ENCODE peak calls at places on chromosomes 6 and 20, in eight cellular contexts. B is HFF-Myc; K is IMR-90; R is epithelial cell of proximal tubule; O is AG04450; T is GOT3; Z is activated T-cell treated with anti-CD3 and anti-CD28 coated beads, Interleukin-2, amount 50 U/mL, for 1 hour; I is amniotic stem cell. E is an unnamed sample.

GRCh38 chr6:16991981-16992629 is 109.7 kb upstream of the STMND1 start:
- DNase-seq in B (no peak), K (no peak), R (no peak), O (no peak), T (no peak), Z (no peak), I (no peak), E (peak; percentile 29)

GRCh38 chr6:7124631-7125030 is 16.9 kb downstream of the RREB1 start:
- DNase-seq in B (no peak), K (peak; percentile 57), R (peak; percentile 90), O (no peak), T (no peak), Z (no peak), I (no peak), E (peak; percentile 32)

GRCh38 chr6:39806277-39806676 is 14.1 kb downstream of the DAAM2 start:
- DNase-seq in B (no peak), K (peak; percentile 37), R (no peak), O (no peak), T (no peak), Z (no peak), I (no peak), E (no peak)

GRCh38 chr20:37240337-37241055 is 21.1 kb downstream of the GHRH start:
- DNase-seq in B (no peak), K (no peak), R (no peak), O (no peak), T (no peak), Z (no peak), I (no peak), E (no peak)

GRCh38 chr6:128412680-128413079 is 107.7 kb downstream of the PTPRK start:
- DNase-seq in B (no peak), K (no peak), R (no peak), O (no peak), T (no peak), Z (no peak), I (no peak), E (no peak)

GRCh38 chr6:155152211-155153076 is 111.4 kb upstream of the CLDN20 start:
- DNase-seq in B (no peak), K (no peak), R (no peak), O (no peak), T (no peak), Z (no peak), I (no peak), E (no peak)

GRCh38 chr6:156775717-156776116 is 1.5 kb upstream of the ARID1B start:
- DNase-seq in B (no peak), K (no peak), R (no peak), O (no peak), T (no peak), Z (no peak), I (no peak), E (no peak)

GRCh38 chr6:162856885-162857284 is 129.1 kb downstream of the PACRG start:
- DNase-seq in B (peak; percentile 75), K (peak; percentile 60), R (peak; percentile 57), O (peak; percentile 54), T (no peak), Z (no peak), I (peak; percentile 63), E (peak; percentile 14)

GRCh38 chr6:93017213-93017612 is 402.1 kb downstream of the EPHA7 start:
- DNase-seq in B (no peak), K (no peak), R (no peak), O (no peak), T (no peak), Z (no peak), I (no peak), E (peak; percentile 24)

GRCh38 chr20:63734111-63734945 is 2.1 kb upstream of the LIME1 start:
- DNase-seq in B (no peak), K (no peak), R (no peak), O (no peak), T (no peak), Z (no peak), I (no peak), E (no peak)

GRCh38 chr20:44909872-44910689 is at the start of gene PABPC1L:
- DNase-seq in B (no peak), K (peak; percentile 54), R (no peak), O (no peak), T (peak; percentile 32), Z (peak; percentile 82), I (peak; percentile 25), E (peak; percentile 67)

GRCh38 chr6:133017581-133017980 is 203.2 kb downstream of the RPS12 start:
- DNase-seq in B (no peak), K (peak; percentile 78), R (no peak), O (peak; percentile 15), T (no peak), Z (no peak), I (no peak), E (peak; percentile 81)

GRCh38 chr20:52996726-52997125 is 24.6 kb downstream of the TSHZ2 start:
- DNase-seq in B (no peak), K (no peak), R (no peak), O (no peak), T (no peak), Z (no peak), I (no peak), E (no peak)

GRCh38 chr6:159977242-159978214 is 8.6 kb downstream of the IGF2R start:
- DNase-seq in B (no peak), K (peak; percentile 69), R (no peak), O (no peak), T (no peak), Z (no peak), I (no peak), E (no peak)

GRCh38 chr6:56226946-56227879 is 20.2 kb downstream of the COL21A1 start:
- DNase-seq in B (peak; percentile 88), K (peak; percentile 46), R (no peak), O (no peak), T (no peak), Z (no peak), I (no peak), E (peak; percentile 74)

GRCh38 chr6:154399097-154399496 is 42.5 kb upstream of the IPCEF1 start:
- DNase-seq in B (no peak), K (peak; percentile 76), R (no peak), O (no peak), T (no peak), Z (no peak), I (no peak), E (no peak)

GRCh38 chr6:129670634-129671033 is 39.3 kb downstream of the ARHGAP18 start:
- DNase-seq in B (no peak), K (no peak), R (no peak), O (no peak), T (no peak), Z (no peak), I (no peak), E (no peak)

GRCh38 chr6:68635706-68636513 is 828 bp downstream of the ADGRB3 start:
- DNase-seq in B (no peak), K (no peak), R (no peak), O (no peak), T (no peak), Z (no peak), I (no peak), E (peak; percentile 7)

GRCh38 chr6:21348462-21349195 is 244.9 kb upstream of the SOX4 start:
- DNase-seq in B (no peak), K (peak; percentile 61), R (peak; percentile 16), O (peak; percentile 23), T (peak; percentile 5), Z (no peak), I (peak; percentile 14), E (peak; percentile 60)

GRCh38 chr6:168289571-168289962 is 30.0 kb downstream of the DACT2 start:
- DNase-seq in B (no peak), K (no peak), R (no peak), O (no peak), T (no peak), Z (no peak), I (no peak), E (no peak)

GRCh38 chr20:44776977-44777376 is 31.3 kb downstream of the KCNK15 start:
- DNase-seq in B (no peak), K (peak; percentile 16), R (no peak), O (no peak), T (no peak), Z (no peak), I (no peak), E (peak; percentile 19)

GRCh38 chr20:41643504-41643938 is 25.3 kb upstream of the CHD6 start:
- DNase-seq in B (no peak), K (peak; percentile 80), R (peak; percentile 7), O (peak; percentile 60), T (no peak), Z (no peak), I (no peak), E (peak; percentile 88)

GRCh38 chr6:39424831-39425230 is 102.3 kb upstream of the KCNK16 start:
- DNase-seq in B (no peak), K (no peak), R (no peak), O (no peak), T (no peak), Z (no peak), I (no peak), E (no peak)

GRCh38 chr20:41426976-41427375 is 60.4 kb upstream of the EMILIN3 start:
- DNase-seq in B (no peak), K (no peak), R (no peak), O (no peak), T (no peak), Z (no peak), I (no peak), E (no peak)

GRCh38 chr6:299050-299980 is 7.0 kb downstream of the DUSP22 start:
- DNase-seq in B (no peak), K (peak; percentile 40), R (no peak), O (no peak), T (no peak), Z (no peak), I (no peak), E (peak; percentile 29)

GRCh38 chr20:62458256-62459251 is 17.2 kb downstream of the GATA5 start:
- DNase-seq in B (no peak), K (no peak), R (no peak), O (no peak), T (no peak), Z (no peak), I (no peak), E (no peak)

GRCh38 chr6:32933661-32934085 is 7.2 kb downstream of the HLA-DMB start:
- DNase-seq in B (peak; percentile 41), K (peak; percentile 73), R (no peak), O (peak; percentile 56), T (no peak), Z (peak; percentile 77), I (peak; percentile 26), E (peak; percentile 60)

E was measured in amniotic epithelial cell.